ENCODE peak calls at places on chromosomes 1 and 21, in five cellular contexts. A is ovary, Y is suprapubic skin, K is HepG2, E is A549. X is an unnamed sample.

GRCh38 chr1:185694081-185694480 is 40.1 kb upstream of the HMCN1 start:
- DNase-seq in A (no peak), Y (no peak), K (peak; percentile 45), E (no peak), X (no peak)

GRCh38 chr1:104488296-104489015 is 738.8 kb downstream of the AMY1C start:
- DNase-seq in A (no peak), Y (no peak), K (no peak), E (no peak), X (no peak)

GRCh38 chr1:227886993-227887696 is 60.6 kb downstream of the WNT9A start:
- DNase-seq in A (peak; percentile 68), Y (peak; percentile 81), K (no peak), E (no peak), X (peak; percentile 27)

GRCh38 chr1:179077396-179077795 is 4.5 kb upstream of the TOR3A start:
- DNase-seq in A (no peak), Y (no peak), K (no peak), E (no peak), X (no peak)

GRCh38 chr1:226656601-226657277 is 82.3 kb downstream of the ITPKB start:
- DNase-seq in A (no peak), Y (peak; percentile 54), K (no peak), E (no peak), X (no peak)

GRCh38 chr1:8866792-8867415 is 11.6 kb downstream of the ENO1 start:
- DNase-seq in A (no peak), Y (no peak), K (no peak), E (no peak), X (no peak)

GRCh38 chr1:99552215-99552614 is 93.7 kb upstream of the PALMD start:
- DNase-seq in A (no peak), Y (no peak), K (no peak), E (no peak), X (no peak)

GRCh38 chr1:917076-917459 is 6.7 kb upstream of the SAMD11 start:
- DNase-seq in A (peak; percentile 9), Y (no peak), K (no peak), E (no peak), X (no peak)

GRCh38 chr1:163589735-163590134 is 268.0 kb downstream of the NUF2 start:
- DNase-seq in A (no peak), Y (no peak), K (no peak), E (no peak), X (no peak)

GRCh38 chr1:225555821-225556220 is 97.1 kb downstream of the ENAH start:
- DNase-seq in A (no peak), Y (no peak), K (no peak), E (no peak), X (no peak)

GRCh38 chr1:181083842-181084605 is 4.5 kb upstream of the IER5 start:
- DNase-seq in A (peak; percentile 32), Y (no peak), K (peak; percentile 66), E (no peak), X (peak; percentile 62)

GRCh38 chr1:224542783-224543440 is 73.2 kb upstream of the CNIH3 start:
- DNase-seq in A (no peak), Y (no peak), K (peak; percentile 68), E (no peak), X (no peak)

GRCh38 chr1:39283858-39284257 is 79.4 kb downstream of the MACF1 start:
- DNase-seq in A (no peak), Y (no peak), K (no peak), E (no peak), X (no peak)

GRCh38 chr1:156195853-156196252 is 1.9 kb downstream of the SLC25A44 start:
- DNase-seq in A (no peak), Y (no peak), K (no peak), E (no peak), X (no peak)

GRCh38 chr1:167881069-167881468 is 32.9 kb downstream of the ADCY10 start:
- DNase-seq in A (no peak), Y (no peak), K (no peak), E (no peak), X (no peak)

GRCh38 chr1:37267111-37267835 is 207.1 kb upstream of the ZC3H12A start:
- DNase-seq in A (no peak), Y (no peak), K (no peak), E (no peak), X (no peak)

GRCh38 chr1:241697640-241698018 is 45.5 kb downstream of the WDR64 start:
- DNase-seq in A (no peak), Y (no peak), K (no peak), E (no peak), X (no peak)

GRCh38 chr1:81563632-81564031 is 237.1 kb upstream of the ADGRL2 start:
- DNase-seq in A (no peak), Y (no peak), K (no peak), E (no peak), X (no peak)

GRCh38 chr1:39672551-39672947 is 642 bp upstream of the NT5C1A start:
- DNase-seq in A (no peak), Y (no peak), K (no peak), E (peak; percentile 14), X (no peak)

GRCh38 chr1:226737819-226738420 is 1.2 kb downstream of the ITPKB start:
- DNase-seq in A (peak; percentile 61), Y (peak; percentile 80), K (no peak), E (no peak), X (peak; percentile 54)

GRCh38 chr1:223716302-223716862 is 4.0 kb downstream of the CAPN2 start:
- DNase-seq in A (no peak), Y (no peak), K (no peak), E (no peak), X (no peak)

GRCh38 chr1:159015440-159015909 is 5.8 kb downstream of the IFI16 start:
- DNase-seq in A (no peak), Y (peak; percentile 79), K (no peak), E (no peak), X (peak; percentile 47)

GRCh38 chr1:36782785-36783184 is 251.5 kb downstream of the GRIK3 start:
- DNase-seq in A (no peak), Y (no peak), K (peak; percentile 72), E (no peak), X (no peak)

GRCh38 chr1:15870421-15870820 is 22.9 kb downstream of the SPEN start:
- DNase-seq in A (no peak), Y (no peak), K (no peak), E (no peak), X (no peak)

GRCh38 chr1:38451541-38451993 is 405.0 kb upstream of the POU3F1 start:
- DNase-seq in A (no peak), Y (no peak), K (no peak), E (no peak), X (no peak)

GRCh38 chr1:61887921-61888564 is 145.8 kb downstream of the PATJ start:
- DNase-seq in A (no peak), Y (no peak), K (no peak), E (no peak), X (no peak)

GRCh38 chr1:61888808-61889207 is 146.5 kb downstream of the PATJ start:
- DNase-seq in A (no peak), Y (no peak), K (no peak), E (no peak), X (no peak)

GRCh38 chr1:61898658-61899057 is 156.4 kb downstream of the PATJ start:
- DNase-seq in A (no peak), Y (no peak), K (no peak), E (no peak), X (no peak)

GRCh38 chr1:61887076-61887867 is 145.0 kb downstream of the PATJ start:
- DNase-seq in A (no peak), Y (no peak), K (no peak), E (no peak), X (no peak)

GRCh38 chr1:61892977-61893376 is 150.7 kb downstream of the PATJ start:
- DNase-seq in A (no peak), Y (no peak), K (no peak), E (no peak), X (no peak)
- H3K4me3 ChIP-seq in A (no peak overlapping the region), Y (no peak overlapping the region), K (no peak overlapping the region), E (no peak overlapping the region), X (no peak overlapping the region)

DNA sequence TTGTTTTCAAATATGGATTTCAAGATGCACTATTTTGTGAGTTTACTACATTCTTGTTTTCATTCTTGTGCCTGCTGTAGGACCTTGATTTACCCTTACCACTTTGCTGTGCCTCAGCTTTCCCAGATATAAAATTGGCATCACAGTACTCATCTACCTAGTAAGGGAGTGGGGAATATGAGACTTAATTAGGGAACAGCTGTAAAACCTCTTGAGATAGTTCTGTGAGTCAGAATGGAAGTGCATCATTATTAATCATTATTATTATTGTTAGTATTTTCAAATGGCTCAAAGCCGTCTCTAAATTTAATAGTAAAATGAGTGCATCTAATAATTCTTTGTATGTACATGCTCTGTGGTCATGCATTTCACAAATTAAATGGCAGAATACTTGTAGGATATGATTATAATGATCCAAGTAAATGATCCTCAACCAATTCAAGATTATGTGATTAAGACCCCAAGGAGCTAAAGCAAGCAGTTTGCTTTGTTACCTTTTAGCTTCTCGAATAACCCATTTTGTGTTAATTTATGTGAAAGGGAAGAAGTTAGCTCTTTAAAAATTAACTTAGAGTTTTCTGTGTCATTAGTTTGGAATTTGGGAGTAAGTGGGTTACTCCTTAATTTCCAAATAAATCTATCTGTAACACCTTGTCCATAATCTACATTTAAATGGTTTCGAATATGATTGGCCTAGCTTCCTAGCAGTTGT is 155.5 kb downstream of the NFIA start:
- DNase-seq in A (no peak), Y (no peak), K (no peak), E (no peak), X (no peak)
- H3K27ac ChIP-seq in A (no peak overlapping the region), Y (no peak overlapping the region), K (no peak overlapping the region), E (no peak overlapping the region), X (no peak overlapping the region)

GRCh38 chr21:31720330-31720729 is 11.6 kb downstream of the SCAF4 start:
- DNase-seq in A (no peak), Y (no peak), K (no peak), E (no peak), X (no peak)
- TF ChIP-seq EP300 in A (no peak), Y (no peak), K (no peak), E (no peak), X (no peak)

GRCh38 chr1:214447557-214447871 is 103.9 kb downstream of the PTPN14 start:
- DNase-seq in A (no peak), Y (no peak), K (no peak), E (no peak), X (no peak)

GRCh38 chr1:214445846-214446614 is 105.4 kb downstream of the PTPN14 start:
- DNase-seq in A (no peak), Y (no peak), K (no peak), E (no peak), X (no peak)

GRCh38 chr1:214448536-214448935 is 102.9 kb downstream of the PTPN14 start:
- DNase-seq in A (no peak), Y (no peak), K (no peak), E (no peak), X (no peak)

GRCh38 chr1:214445201-214445600 is 106.2 kb downstream of the PTPN14 start:
- DNase-seq in A (no peak), Y (no peak), K (no peak), E (no peak), X (no peak)

DNA sequence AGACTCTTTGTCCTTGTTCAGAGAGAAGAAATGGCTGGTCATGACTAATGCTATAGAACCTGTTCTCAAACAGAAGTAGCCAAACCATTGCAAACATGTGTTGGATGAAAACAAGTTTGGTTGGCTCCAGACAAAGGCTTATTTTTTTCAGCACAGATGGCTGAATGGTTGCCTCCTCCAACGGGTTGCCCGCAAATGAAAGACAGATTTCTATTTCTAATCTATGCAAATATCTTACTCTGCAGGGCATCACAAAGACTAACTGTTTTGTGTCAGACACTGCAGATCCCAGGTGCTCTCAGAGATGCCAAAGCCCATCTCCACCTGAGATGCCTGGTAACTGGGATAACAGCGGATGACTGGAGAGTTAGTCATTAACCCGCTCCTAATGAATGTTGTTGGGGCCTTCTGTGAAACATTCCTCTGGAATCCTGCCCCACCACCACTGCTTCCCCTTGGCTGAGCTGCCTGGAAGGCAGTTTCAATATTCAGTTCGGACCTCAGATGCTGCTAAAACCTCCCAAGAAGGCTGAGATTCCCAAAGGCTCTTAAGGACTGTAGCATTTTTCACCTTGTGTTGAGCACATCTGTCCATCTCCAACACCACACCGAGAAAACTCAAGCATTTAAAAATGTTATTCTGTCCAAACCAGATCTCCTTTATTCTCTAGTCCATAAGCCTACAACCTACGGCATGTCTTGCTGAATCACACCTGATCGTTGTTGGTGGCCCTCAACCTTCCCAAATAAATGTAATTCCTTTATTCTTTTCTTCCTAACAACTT is 104.4 kb downstream of the PTPN14 start:
- DNase-seq in A (peak; percentile 44), Y (no peak), K (peak; percentile 85), E (peak; percentile 91), X (peak; percentile 62)
- H3K4me3 ChIP-seq in A (no peak overlapping the region), Y (no peak overlapping the region), K (peak overlapping the region; percentile 56), E (peak overlapping the region; percentile 15), X (no peak overlapping the region)